ENCODE peak calls at places on chromosomes 12 and 14, in six cellular contexts. L, Z, K, X, H and F are unnamed samples.

GRCh38 chr14:45651906-45652305 is 398.9 kb upstream of the MIS18BP1 start:
- DNase-seq in L (no peak), H (no peak), K (no peak), X (no peak), Z (no peak), F (no peak)

GRCh38 chr14:100900837-100901390 is 2.6 kb downstream of the RTL1 start:
- DNase-seq in X (peak), Z (peak), K (peak), L (no peak), H (peak), F (no peak)

GRCh38 chr14:101116065-101116464 is 212.5 kb upstream of the RTL1 start:
- DNase-seq in X (peak), K (no peak), H (no peak), L (no peak), Z (no peak), F (no peak)

GRCh38 chr12:108607981-108608600 is 10.2 kb upstream of the TMEM119 start:
- DNase-seq in Z (no peak), X (no peak), H (no peak), K (no peak), L (no peak), F (no peak)

GRCh38 chr12:68784015-68784414 is 24.0 kb upstream of the MDM2 start:
- DNase-seq in X (no peak), K (no peak), L (no peak), H (no peak), Z (no peak), F (peak)

GRCh38 chr14:23056956-23057756 is at the start of gene CDH24:
- DNase-seq in K (peak), L (peak), X (peak), H (peak), Z (peak), F (peak)

GRCh38 chr14:94541234-94541975 is 19.8 kb upstream of the SERPINA4 start:
- DNase-seq in Z (no peak), L (no peak), X (no peak), K (no peak), H (no peak), F (no peak)

GRCh38 chr12:23502259-23502658 is 447.2 kb downstream of the SOX5 start:
- DNase-seq in L (no peak), X (no peak), H (no peak), Z (no peak), K (no peak), F (no peak)

GRCh38 chr12:3150820-3151590 is 73.8 kb downstream of the TSPAN9 start:
- DNase-seq in X (no peak), H (peak), L (peak), K (no peak), Z (peak), F (no peak)

GRCh38 chr12:70309348-70309747 is 56.7 kb upstream of the KCNMB4 start:
- DNase-seq in H (no peak), K (no peak), Z (no peak), L (peak), X (no peak), F (no peak)

GRCh38 chr12:117380083-117380482 is 18.7 kb upstream of the NOS1 start:
- DNase-seq in H (no peak), X (no peak), K (no peak), Z (no peak), L (no peak), F (no peak)

GRCh38 chr12:119876761-119877638 is at the start of gene CIT:
- DNase-seq in H (peak), K (peak), Z (peak), L (peak), X (peak), F (peak)

GRCh38 chr12:78005094-78005492 is 174.4 kb downstream of the NAV3 start:
- DNase-seq in H (no peak), L (no peak), X (no peak), K (no peak), Z (no peak), F (no peak)

GRCh38 chr14:34538871-34539406 is 562 bp downstream of the EAPP start:
- DNase-seq in K (no peak), X (no peak), H (no peak), Z (no peak), L (no peak), F (no peak)

GRCh38 chr14:34537677-34538009 is 1.9 kb downstream of the EAPP start:
- DNase-seq in K (no peak), H (no peak), L (no peak), X (no peak), Z (no peak), F (no peak)

GRCh38 chr14:34536951-34537676 is 2.4 kb downstream of the EAPP start:
- DNase-seq in L (peak), H (peak), X (no peak), K (no peak), Z (no peak), F (peak)

DNA sequence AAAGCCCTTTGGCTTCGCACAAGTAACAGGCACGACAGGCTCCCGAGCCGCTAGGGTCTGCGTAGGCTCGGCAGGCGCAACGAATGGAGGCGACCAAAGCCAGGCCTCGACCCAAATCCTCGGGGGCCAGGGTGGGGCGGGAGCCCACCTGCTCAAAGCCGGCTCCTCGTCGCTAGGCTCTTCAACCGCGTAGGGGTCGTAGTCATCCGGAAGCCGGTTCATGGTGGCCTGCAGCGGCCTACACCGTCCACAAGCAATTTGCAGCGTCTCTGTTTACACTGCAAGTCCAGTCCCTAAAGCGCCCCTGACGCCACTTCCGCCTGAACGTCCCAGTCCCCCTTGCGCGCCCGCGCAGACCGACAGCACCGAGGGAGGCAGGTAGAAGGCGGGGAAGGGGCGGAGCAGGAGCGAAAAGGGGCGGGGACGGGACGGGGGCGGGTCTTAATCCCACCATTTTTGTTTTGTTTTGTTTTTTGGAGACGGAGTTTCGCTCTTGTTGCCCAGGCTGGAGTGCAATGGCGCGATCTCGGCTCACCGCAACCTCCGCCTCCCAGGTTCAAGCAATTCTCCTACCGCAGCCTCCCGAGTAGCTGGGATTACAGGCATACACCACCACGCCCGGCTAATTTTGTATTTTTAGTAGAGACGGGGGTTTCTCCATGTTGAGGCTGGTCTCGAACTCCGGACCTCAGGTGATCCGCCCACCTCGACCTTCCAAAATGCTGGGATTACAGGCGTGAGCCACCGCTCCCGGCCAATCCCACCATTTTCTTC is at the start of gene EAPP:
- DNase-seq in H (peak), L (peak), K (peak), Z (peak), X (peak), F (peak)
- H2AK5ac ChIP-seq in H (peak), L (peak), K (peak), Z (no peak), X (peak), F (peak)

DNA sequence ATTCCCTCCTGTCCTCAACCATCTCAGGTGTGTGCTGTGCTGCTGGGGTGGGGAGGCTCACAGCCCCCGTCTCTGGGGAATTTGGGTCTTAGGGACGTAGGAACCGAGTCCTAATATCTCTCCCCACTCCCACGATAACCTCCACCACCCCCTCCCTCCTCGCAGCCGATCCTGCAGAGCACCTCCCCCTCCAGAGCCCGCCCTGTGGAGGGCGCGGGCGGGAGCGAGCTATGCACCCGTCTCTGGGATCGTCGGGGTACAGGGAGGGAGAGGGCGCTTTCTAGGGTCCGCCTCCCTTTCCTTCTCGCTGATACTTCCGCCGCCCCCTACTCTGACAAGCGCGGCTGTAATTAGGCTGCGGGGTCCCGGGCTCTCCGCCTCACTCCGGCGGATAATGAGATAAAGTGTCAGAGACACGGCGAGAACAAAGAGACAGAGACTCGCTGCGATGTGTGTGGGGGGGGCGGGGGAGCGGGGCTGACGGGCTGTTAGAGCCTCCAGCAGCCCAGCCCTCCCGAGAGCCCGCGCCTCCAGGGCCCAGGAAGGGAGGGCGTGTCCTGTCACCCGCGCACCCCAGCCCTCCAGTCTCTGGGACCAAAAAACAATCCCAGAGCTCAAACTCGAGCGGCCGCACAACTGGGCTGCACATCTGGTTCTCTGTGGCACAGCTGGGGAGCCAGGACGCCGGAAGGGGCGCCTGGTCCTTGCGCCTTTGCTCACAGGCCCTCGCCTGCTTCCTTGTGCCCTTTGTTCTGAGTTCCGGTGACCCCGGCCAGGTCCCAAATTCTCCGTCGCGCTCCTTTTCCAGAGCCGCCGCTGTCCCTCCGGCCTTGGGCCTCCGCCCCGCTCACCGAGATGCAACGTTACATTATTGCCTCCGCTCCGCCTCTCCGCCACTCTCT is 8.7 kb downstream of the SHMT2 start:
- DNase-seq in Z (peak), X (peak), K (no peak), L (no peak), H (peak), F (no peak)
- H2AFZ ChIP-seq in Z (no peak), X (no peak), K (peak), L (no peak), H (peak), F (peak)

GRCh38 chr12:93197067-93197593 is 180.6 kb upstream of the NUDT4 start:
- DNase-seq in X (no peak), Z (no peak), K (no peak), H (no peak), L (peak), F (peak)
- H3K27ac ChIP-seq in X (no peak), Z (no peak), K (no peak), H (peak), L (no peak), F (no peak)

GRCh38 chr14:97710726-97711125 is 913.5 kb downstream of the VRK1 start:
- DNase-seq in Z (no peak), K (no peak), L (no peak), X (no peak), H (no peak), F (no peak)
- H2AK5ac ChIP-seq in Z (no peak), K (no peak), L (no peak), X (no peak), H (no peak), F (no peak)